ENCODE peak calls at places on chromosomes 6 and 20, in five cellular contexts. S is stimulated activated CD4-positive, alpha-beta T cell treated with anti-CD3 and anti-CD28 coated beads, Interleukin-1b, Interleukin-23, amount 100 ng/mL, for 1 hour; V is neuronal stem cell; X is lower lobe of right lung; G is KG1. R is an unnamed sample.

GRCh38 chr20:9200620-9201019 is 131.7 kb downstream of the PLCB4 start:
- DNase-seq in X (no peak), V (no peak), G (no peak), S (no peak), R (no peak)

GRCh38 chr20:4896971-4897497 is 104.3 kb downstream of the SLC23A2 start:
- DNase-seq in X (no peak), V (no peak), S (no peak), G (no peak), R (peak)

GRCh38 chr20:21202284-21202683 is 76.4 kb downstream of the KIZ start:
- DNase-seq in S (no peak), X (no peak), V (no peak), G (no peak), R (no peak)

GRCh38 chr6:149889321-149889720 is 8.6 kb downstream of the RAET1E start:
- DNase-seq in V (no peak), G (no peak), X (no peak), S (no peak), R (no peak)

GRCh38 chr6:11653028-11653583 is 115.6 kb downstream of the TMEM170B start:
- DNase-seq in G (no peak), S (peak), V (no peak), X (no peak), R (peak)

GRCh38 chr6:109062216-109062615 is 32.4 kb downstream of the SESN1 start:
- DNase-seq in G (no peak), S (no peak), X (no peak), V (no peak), R (no peak)

GRCh38 chr6:118813795-118814194 is 80.2 kb upstream of the ASF1A start:
- DNase-seq in G (no peak), S (no peak), X (no peak), V (no peak), R (no peak)

GRCh38 chr20:20410678-20411077 is 42.8 kb downstream of the INSM1 start:
- DNase-seq in S (no peak), X (no peak), V (peak), G (no peak), R (no peak)

GRCh38 chr20:10731190-10731955 is 57.6 kb upstream of the JAG1 start:
- DNase-seq in S (no peak), G (no peak), V (no peak), X (no peak), R (no peak)

GRCh38 chr6:51398064-51398740 is 579.5 kb downstream of the TFAP2B start:
- DNase-seq in G (no peak), S (no peak), X (peak), V (no peak), R (no peak)

GRCh38 chr6:18122128-18123093 is at the start of gene NHLRC1:
- DNase-seq in V (peak), S (peak), G (no peak), X (peak), R (no peak)

GRCh38 chr20:59808729-59809381 is 124.6 kb downstream of the SYCP2 start:
- DNase-seq in G (no peak), S (no peak), X (no peak), V (no peak), R (no peak)

GRCh38 chr20:3406481-3407425 is 716 bp downstream of the DNAAF9 start:
- DNase-seq in X (peak), S (no peak), V (peak), G (no peak), R (no peak)

GRCh38 chr6:169970306-169970988 is 219.0 kb downstream of the ERMARD start:
- DNase-seq in G (no peak), X (no peak), S (no peak), V (no peak), R (no peak)

GRCh38 chr20:49323622-49324238 is 45.9 kb upstream of the ZNFX1 start:
- DNase-seq in S (no peak), V (no peak), G (peak), X (no peak), R (peak)

GRCh38 chr6:132143258-132143657 is 192.1 kb upstream of the CCN2 start:
- DNase-seq in V (no peak), X (no peak), G (no peak), S (no peak), R (no peak)

GRCh38 chr6:153944197-153944596 is 94.8 kb upstream of the OPRM1 start:
- DNase-seq in V (no peak), G (no peak), X (no peak), S (no peak), R (no peak)

GRCh38 chr20:8474027-8474668 is 342.1 kb downstream of the PLCB1 start:
- DNase-seq in S (no peak), X (no peak), G (no peak), V (no peak), R (no peak)

GRCh38 chr6:34465551-34466241 is at the start of gene PACSIN1:
- DNase-seq in X (no peak), G (no peak), S (no peak), V (peak), R (no peak)

GRCh38 chr6:39945626-39946025 is 11.4 kb upstream of the MOCS1 start:
- DNase-seq in X (no peak), G (no peak), V (no peak), S (no peak), R (no peak)

GRCh38 chr6:35596448-35597442 is 84.0 kb upstream of the TULP1 start:
- DNase-seq in X (no peak), G (no peak), V (no peak), S (no peak), R (no peak)

GRCh38 chr20:58310291-58310782 is 822 bp downstream of the RAB22A start:
- DNase-seq in G (no peak), S (no peak), V (no peak), X (no peak), R (no peak)

GRCh38 chr6:119308048-119308570 is 41.5 kb downstream of the MAN1A1 start:
- DNase-seq in S (no peak), X (no peak), G (no peak), V (no peak), R (no peak)

GRCh38 chr20:25148181-25148981 is 47.1 kb upstream of the ENTPD6 start:
- DNase-seq in X (peak), V (no peak), G (no peak), S (no peak), R (no peak)

GRCh38 chr6:132763269-132763668 is 5.6 kb upstream of the VNN2 start:
- DNase-seq in V (no peak), S (peak), X (no peak), G (no peak), R (peak)